ENCODE peak calls at places on chromosomes 11 and 22, in eight cellular contexts. P is Calu3; T is pancreas; O is Caco-2; Q is CD8-positive, alpha-beta T cell; C is body of pancreas; I is tibial artery; J is lower leg skin. L is an unnamed sample.

GRCh38 chr22:20728523-20729190 is 45.3 kb upstream of the SERPIND1 start:
- DNase-seq in Q (no peak), J (no peak), C (no peak), O (no peak), I (no peak), T (peak), P (no peak), L (no peak)

GRCh38 chr11:2211113-2211971 is 39.7 kb upstream of the TH start:
- DNase-seq in P (peak), T (peak), O (peak), C (peak), J (peak), I (peak), Q (no peak), L (no peak)

GRCh38 chr11:117327567-117328413 is at the start of gene CEP164:
- DNase-seq in C (peak), P (peak), I (peak), T (peak), J (peak), O (peak), Q (peak), L (peak)

GRCh38 chr11:65086809-65087208 is 2.8 kb downstream of the ZFPL1 start:
- DNase-seq in J (no peak), Q (no peak), P (no peak), O (no peak), C (no peak), I (no peak), T (no peak), L (no peak)

GRCh38 chr11:27873664-27874063 is 173.4 kb upstream of the BDNF start:
- DNase-seq in I (no peak), Q (no peak), O (peak), J (no peak), P (no peak), C (no peak), T (no peak), L (no peak)

GRCh38 chr11:63670738-63671321 is 346 bp downstream of the ATL3 start:
- DNase-seq in O (peak), J (peak), C (peak), I (peak), Q (no peak), P (peak), T (peak), L (peak)

GRCh38 chr11:102237096-102237735 is 80.1 kb upstream of the BIRC3 start:
- DNase-seq in T (no peak), Q (no peak), J (no peak), O (no peak), C (no peak), P (no peak), I (no peak), L (no peak)

GRCh38 chr11:78801161-78801884 is 226.7 kb upstream of the NARS2 start:
- DNase-seq in O (no peak), J (no peak), C (peak), P (no peak), I (peak), Q (no peak), T (no peak), L (no peak)

GRCh38 chr11:130636672-130637463 is 188.4 kb downstream of the ADAMTS15 start:
- DNase-seq in P (peak), I (no peak), J (no peak), T (no peak), Q (no peak), C (no peak), O (no peak), L (no peak)

GRCh38 chr11:61781585-61781984 is 10.8 kb downstream of the TMEM258 start:
- DNase-seq in I (no peak), O (no peak), C (no peak), P (no peak), J (no peak), T (peak), Q (no peak), L (no peak)

GRCh38 chr11:67060111-67060522 is 3.5 kb downstream of the RHOD start:
- DNase-seq in J (no peak), P (no peak), O (no peak), T (no peak), Q (no peak), C (no peak), I (no peak), L (no peak)

GRCh38 chr11:44208976-44209603 is 100.8 kb downstream of the ALX4 start:
- DNase-seq in I (no peak), Q (no peak), O (no peak), C (no peak), P (no peak), T (no peak), J (no peak), L (no peak)

GRCh38 chr22:40485813-40486610 is 115.6 kb downstream of the SGSM3 start:
- DNase-seq in P (no peak), T (no peak), O (no peak), J (no peak), Q (no peak), C (peak), I (no peak), L (no peak)

GRCh38 chr11:27218498-27219038 is 144.4 kb downstream of the CCDC34 start:
- DNase-seq in T (no peak), I (no peak), O (no peak), P (no peak), J (no peak), Q (no peak), C (no peak), L (no peak)

GRCh38 chr11:122995526-122995925 is 13.9 kb upstream of the BSX start:
- DNase-seq in T (no peak), O (no peak), I (no peak), Q (no peak), P (no peak), J (no peak), C (no peak), L (no peak)

GRCh38 chr11:94544582-94544831 is 786 bp downstream of the FUT4 start:
- DNase-seq in Q (no peak), J (no peak), I (no peak), O (no peak), P (no peak), C (peak), T (no peak), L (no peak)

GRCh38 chr22:36331912-36332622 is 55.7 kb downstream of the MYH9 start:
- DNase-seq in I (peak), P (peak), J (peak), O (no peak), Q (no peak), C (peak), T (peak), L (peak)

GRCh38 chr22:50151571-50152537 is 18.7 kb upstream of the PANX2 start:
- DNase-seq in J (no peak), P (no peak), I (no peak), Q (no peak), C (no peak), O (no peak), T (no peak), L (no peak)

GRCh38 chr22:30855266-30855665 is 113.3 kb downstream of the MORC2 start:
- DNase-seq in I (no peak), C (no peak), T (no peak), P (no peak), Q (no peak), O (no peak), J (no peak), L (no peak)

GRCh38 chr11:61026121-61027031 is 54.9 kb downstream of the CD6 start:
- DNase-seq in T (no peak), P (no peak), I (no peak), C (no peak), O (no peak), J (no peak), Q (no peak), L (no peak)

GRCh38 chr11:101288392-101288791 is 158.8 kb upstream of the PGR start:
- DNase-seq in J (no peak), C (no peak), O (peak), P (no peak), Q (no peak), I (no peak), T (no peak), L (no peak)

GRCh38 chr11:96124155-96124554 is 200.2 kb upstream of the MTMR2 start:
- DNase-seq in C (no peak), P (no peak), Q (no peak), O (no peak), J (no peak), T (no peak), I (no peak), L (no peak)

GRCh38 chr22:23826510-23827350 is 12.1 kb downstream of the DERL3 start:
- DNase-seq in J (no peak), P (no peak), T (no peak), C (no peak), I (no peak), Q (no peak), O (no peak), L (no peak)

GRCh38 chr11:128232588-128232987 is 354.8 kb downstream of the ETS1 start:
- DNase-seq in O (no peak), I (no peak), Q (no peak), J (no peak), P (no peak), C (no peak), T (no peak), L (no peak)

GRCh38 chr22:20857838-20858614 is 585 bp downstream of the PI4KA start:
- DNase-seq in O (peak), P (peak), I (peak), Q (peak), C (peak), T (peak), J (peak), L (peak)

GRCh38 chr22:21686193-21686608 is 20.4 kb downstream of the PPIL2 start:
- DNase-seq in Q (no peak), J (no peak), P (no peak), T (no peak), I (no peak), C (no peak), O (no peak), L (no peak)

GRCh38 chr22:43441216-43441615 is 29.4 kb downstream of the MPPED1 start:
- DNase-seq in C (no peak), O (no peak), Q (no peak), P (no peak), I (no peak), J (no peak), T (no peak), L (no peak)

GRCh38 chr11:34165121-34165520 is 59.7 kb downstream of the NAT10 start:
- DNase-seq in Q (no peak), T (peak), I (no peak), O (no peak), C (no peak), J (no peak), P (no peak), L (no peak)

GRCh38 chr11:46315033-46315738 is 32.1 kb upstream of the DGKZ start:
- DNase-seq in T (no peak), P (peak), C (peak), J (peak), I (no peak), O (peak), Q (peak), L (peak)

GRCh38 chr11:13137778-13138400 is 128.8 kb downstream of the RASSF10 start:
- DNase-seq in Q (no peak), C (no peak), T (no peak), P (no peak), O (no peak), I (no peak), J (no peak), L (no peak)

GRCh38 chr11:64869571-64870175 is 8.7 kb downstream of the EHD1 start:
- DNase-seq in P (no peak), Q (no peak), I (no peak), T (peak), C (no peak), O (no peak), J (no peak), L (no peak)

GRCh38 chr11:40280161-40281054 is 1179.0 kb downstream of the LRRC4C start:
- DNase-seq in O (no peak), P (no peak), C (no peak), J (no peak), T (no peak), Q (no peak), I (peak), L (no peak)

GRCh38 chr22:45235851-45236342 is 4.8 kb downstream of the KIAA0930 start:
- DNase-seq in T (peak), J (no peak), O (no peak), C (peak), Q (no peak), I (no peak), P (no peak), L (no peak)

GRCh38 chr22:46815896-46816721 is 53.7 kb downstream of the TBC1D22A start:
- DNase-seq in C (peak), Q (no peak), J (no peak), I (no peak), O (no peak), T (no peak), P (peak), L (no peak)

GRCh38 chr11:65496304-65497140 is 2.3 kb upstream of the MALAT1 start:
- DNase-seq in T (no peak), P (no peak), O (no peak), Q (no peak), I (peak), J (peak), C (no peak), L (no peak)

GRCh38 chr11:69173925-69174591 is 18.3 kb downstream of the SMIM38 start:
- DNase-seq in J (no peak), C (no peak), T (no peak), Q (no peak), I (no peak), P (no peak), O (no peak), L (no peak)

GRCh38 chr22:20457506-20458240 is 20.0 kb upstream of the SCARF2 start:
- DNase-seq in C (no peak), Q (no peak), I (no peak), T (peak), O (no peak), P (no peak), J (no peak), L (no peak)

GRCh38 chr11:20448838-20449237 is 61.3 kb downstream of the PRMT3 start:
- DNase-seq in O (no peak), J (no peak), P (no peak), Q (no peak), C (no peak), I (no peak), T (no peak), L (no peak)
- TF ChIP-seq CTCF in O (peak), J (no peak), P (no peak), Q (no peak), C (no peak), I (no peak), T (no peak), L (no peak)

GRCh38 chr22:37918580-37919274 is 12.6 kb downstream of the MICALL1 start:
- DNase-seq in T (no peak), I (no peak), J (no peak), P (no peak), Q (no peak), O (no peak), C (no peak), L (no peak)
- TF ChIP-seq CTCF in T (no peak), I (no peak), J (no peak), P (no peak), Q (no peak), O (no peak), C (no peak), L (no peak)

DNA sequence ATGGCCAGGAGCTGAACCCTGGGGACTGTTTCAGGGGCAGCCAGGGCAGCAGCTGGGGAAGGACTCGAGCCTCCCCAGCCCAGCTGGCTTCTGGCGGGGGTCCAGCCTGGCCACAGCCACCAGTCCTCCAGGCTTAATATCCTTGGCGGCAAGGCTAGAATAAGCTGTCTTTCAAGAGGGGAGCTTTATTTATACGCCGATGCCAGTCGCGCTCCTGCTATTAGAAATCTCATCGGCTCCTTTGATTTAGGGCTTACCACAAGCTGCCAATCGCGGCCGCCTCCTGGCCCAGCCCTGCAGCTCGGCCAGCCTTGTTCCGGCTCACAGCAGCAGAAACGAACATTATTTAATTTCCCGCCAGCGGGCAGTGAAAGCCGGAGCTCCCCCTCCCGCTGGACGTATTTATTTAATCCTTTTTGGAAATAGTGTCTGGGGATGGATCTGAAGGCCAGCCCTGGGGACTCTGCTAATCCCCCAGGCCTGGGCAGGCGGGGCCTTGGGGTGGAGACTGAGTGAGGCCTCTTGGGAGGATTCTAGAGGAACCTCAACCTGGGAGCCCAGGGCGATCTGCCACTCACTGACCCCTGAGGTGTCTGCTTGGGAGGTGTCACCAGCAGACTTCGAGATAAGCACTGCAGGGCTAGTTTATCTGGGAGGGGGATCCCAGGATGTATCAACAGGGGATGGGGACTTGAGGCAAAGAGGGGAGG is 363.1 kb downstream of the MN1 start:
- DNase-seq in O (no peak), T (peak), Q (no peak), I (peak), C (peak), P (peak), J (no peak), L (no peak)
- TF ChIP-seq CTCF in O (no peak), T (no peak), Q (no peak), I (peak), C (no peak), P (no peak), J (no peak), L (no peak)

GRCh38 chr11:131760191-131760951 is 390.0 kb downstream of the NTM start:
- DNase-seq in I (no peak), P (no peak), J (no peak), O (no peak), Q (no peak), C (no peak), T (no peak), L (no peak)
- TF ChIP-seq CTCF in I (no peak), P (no peak), J (no peak), O (no peak), Q (no peak), C (no peak), T (no peak), L (no peak)